ENCODE peak calls at places on chromosomes 1 and 21, in eight cellular contexts. A, Y, L, X, E, I, C and U are unnamed samples.

GRCh38 chr1:20551945-20552727 is at the start of gene FAM43B:
- DNase-seq in E (peak; percentile 38), Y (peak; percentile 62), A (no peak), L (peak; percentile 83), C (peak; percentile 29), I (peak; percentile 70), X (no peak), U (peak; percentile 73)

GRCh38 chr21:43191521-43191920 is 22.7 kb downstream of the CRYAA start:
- DNase-seq in E (no peak), C (no peak), I (peak; percentile 4), A (peak; percentile 39), L (peak; percentile 38), Y (no peak), X (no peak), U (no peak)

GRCh38 chr1:29397981-29398380 is 161.7 kb downstream of the PTPRU start:
- DNase-seq in L (no peak), X (no peak), C (no peak), E (no peak), A (no peak), Y (no peak), I (no peak), U (no peak)

GRCh38 chr1:202323731-202324130 is 18.0 kb downstream of the UBE2T start:
- DNase-seq in A (no peak), I (no peak), L (no peak), X (no peak), Y (no peak), C (no peak), E (no peak), U (no peak)

GRCh38 chr1:193543259-193543658 is 356.8 kb upstream of the B3GALT2 start:
- DNase-seq in L (no peak), X (no peak), Y (no peak), I (no peak), E (peak; percentile 26), A (no peak), C (peak; percentile 2), U (no peak)

GRCh38 chr1:150513275-150513885 is 2.2 kb upstream of the FALEC start:
- DNase-seq in X (no peak), Y (no peak), E (no peak), I (no peak), C (no peak), L (peak; percentile 19), A (no peak), U (no peak)

GRCh38 chr1:199954701-199955100 is 72.8 kb upstream of the NR5A2 start:
- DNase-seq in A (no peak), E (no peak), C (no peak), X (no peak), L (no peak), I (peak; percentile 83), Y (peak; percentile 29), U (peak; percentile 53)

GRCh38 chr1:106268070-106268469 is 788.4 kb upstream of the PRMT6 start:
- DNase-seq in Y (peak; percentile 1), E (peak; percentile 12), L (no peak), A (no peak), C (peak; percentile 26), I (peak; percentile 10), X (no peak), U (peak; percentile 52)

GRCh38 chr1:36150296-36151132 is 1.2 kb upstream of the TRAPPC3 start:
- DNase-seq in L (peak; percentile 96), E (peak; percentile 94), I (peak; percentile 84), X (peak; percentile 81), A (peak; percentile 98), C (peak; percentile 97), Y (peak; percentile 93), U (peak; percentile 72)

GRCh38 chr1:115323366-115324004 is 14.6 kb downstream of the NGF start:
- DNase-seq in E (no peak), C (no peak), X (no peak), Y (peak; percentile 21), A (no peak), I (no peak), L (no peak), U (no peak)

GRCh38 chr1:18934205-18935000 is 22.1 kb downstream of the IFFO2 start:
- DNase-seq in C (no peak), I (no peak), E (no peak), L (no peak), A (no peak), X (no peak), Y (no peak), U (no peak)

GRCh38 chr1:244210884-244211558 is 159.9 kb downstream of the ZBTB18 start:
- DNase-seq in A (no peak), E (no peak), X (no peak), I (peak; percentile 80), Y (peak; percentile 43), L (no peak), C (peak; percentile 11), U (peak; percentile 64)

GRCh38 chr1:201918343-201918742 is 28.0 kb downstream of the LMOD1 start:
- DNase-seq in A (no peak), C (no peak), E (no peak), I (no peak), X (no peak), Y (no peak), L (peak; percentile 23), U (no peak)

GRCh38 chr21:17915976-17916375 is 96.8 kb upstream of the C21orf91 start:
- DNase-seq in A (no peak), E (no peak), X (no peak), C (no peak), Y (no peak), I (no peak), L (no peak), U (no peak)

GRCh38 chr1:32897082-32898049 is 3.8 kb downstream of the TMEM54 start:
- DNase-seq in Y (no peak), X (no peak), I (no peak), C (no peak), E (no peak), A (no peak), L (no peak), U (no peak)

GRCh38 chr1:201999625-202000238 is 10.7 kb upstream of the ELF3 start:
- DNase-seq in L (no peak), X (no peak), Y (peak; percentile 83), E (no peak), I (peak; percentile 42), C (peak; percentile 64), A (no peak), U (no peak)

GRCh38 chr1:14894811-14895524 is 258.6 kb upstream of the TMEM51 start:
- DNase-seq in C (no peak), E (no peak), Y (no peak), A (no peak), L (no peak), I (no peak), X (no peak), U (no peak)

GRCh38 chr1:171126504-171126903 is 35.8 kb downstream of the FMO3 start:
- DNase-seq in A (peak; percentile 90), E (no peak), I (no peak), C (no peak), L (peak; percentile 66), X (no peak), Y (no peak), U (no peak)

GRCh38 chr1:96281491-96281890 is 440.1 kb upstream of the PTBP2 start:
- DNase-seq in A (no peak), L (no peak), Y (no peak), C (peak; percentile 55), E (peak; percentile 1), X (no peak), I (no peak), U (no peak)

GRCh38 chr1:60573121-60573520 is 499.6 kb upstream of the C1orf87 start:
- DNase-seq in L (no peak), C (peak; percentile 89), E (no peak), X (no peak), A (no peak), Y (peak; percentile 4), I (no peak), U (no peak)

GRCh38 chr1:241600496-241600901 is 39.7 kb downstream of the CHML start:
- DNase-seq in A (no peak), L (no peak), E (peak; percentile 27), Y (no peak), I (no peak), C (peak; percentile 44), X (peak; percentile 43), U (no peak)

GRCh38 chr21:25561668-25562641 is 45.3 kb downstream of the MRPL39 start:
- DNase-seq in E (peak; percentile 68), C (peak; percentile 74), A (peak; percentile 75), Y (peak; percentile 2), L (peak; percentile 70), X (no peak), I (peak; percentile 74), U (peak; percentile 60)
- TF ChIP-seq CTCF in E (no peak), C (peak; percentile 15), A (no peak), Y (no peak), L (peak; percentile 5), X (peak; percentile 33), I (no peak), U (no peak)

GRCh38 chr1:43801203-43801602 is 93.9 kb downstream of the ST3GAL3 start:
- DNase-seq in A (no peak), L (no peak), Y (no peak), X (no peak), C (no peak), I (no peak), E (no peak), U (no peak)

GRCh38 chr1:43803105-43803504 is 95.8 kb downstream of the ST3GAL3 start:
- DNase-seq in A (no peak), C (no peak), I (no peak), L (no peak), E (no peak), Y (no peak), X (no peak), U (no peak)

GRCh38 chr1:43800801-43801200 is 93.5 kb downstream of the ST3GAL3 start:
- DNase-seq in C (no peak), X (no peak), Y (no peak), L (no peak), I (no peak), E (peak; percentile 58), A (no peak), U (no peak)

GRCh38 chr1:43803646-43804045 is 96.3 kb downstream of the ST3GAL3 start:
- DNase-seq in C (no peak), E (no peak), Y (no peak), L (no peak), I (no peak), A (no peak), X (no peak), U (no peak)

DNA sequence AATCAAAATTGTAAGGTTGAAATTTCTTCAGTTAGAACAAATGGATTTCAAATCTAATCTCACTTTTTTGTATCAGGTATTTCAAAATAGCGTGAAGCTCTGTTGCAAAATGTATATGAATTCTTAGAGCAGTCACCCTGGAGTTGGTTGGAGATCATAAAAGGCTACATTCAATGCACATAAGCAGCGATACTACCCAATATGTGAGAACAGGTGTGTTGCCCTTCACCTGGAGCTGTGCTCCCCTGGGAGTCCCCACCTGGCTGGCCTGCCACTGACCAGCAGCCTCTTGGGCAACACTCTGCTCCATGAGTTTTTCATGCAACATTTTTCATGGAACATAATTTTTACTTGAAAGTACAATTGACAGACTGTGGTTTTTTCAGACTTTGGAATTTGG is 95.0 kb downstream of the ST3GAL3 start:
- DNase-seq in A (no peak), I (no peak), X (no peak), C (no peak), E (no peak), L (no peak), Y (no peak), U (no peak)
- TF ChIP-seq CTCF in A (no peak), I (no peak), X (no peak), C (no peak), E (no peak), L (no peak), Y (no peak), U (no peak)

GRCh38 chr1:198212675-198213074 is 55.9 kb downstream of the NEK7 start:
- DNase-seq in L (no peak), X (peak; percentile 73), C (peak; percentile 99), A (no peak), Y (peak; percentile 6), E (peak; percentile 90), I (no peak), U (no peak)
- TF ChIP-seq CTCF in L (no peak), X (no peak), C (peak; percentile 11), A (no peak), Y (no peak), E (no peak), I (no peak), U (no peak)

GRCh38 chr21:44533891-44534627 is 5.9 kb downstream of the KRTAP10-1 start:
- DNase-seq in Y (no peak), L (no peak), C (no peak), I (peak; percentile 26), E (no peak), A (peak; percentile 48), X (no peak), U (no peak)
- TF ChIP-seq CTCF in Y (no peak), L (no peak), C (no peak), I (no peak), E (no peak), A (no peak), X (no peak), U (no peak)